ENCODE peak calls at places on chromosome 16, in eight cellular contexts. One of them, this sample, is unnamed.

GRCh38 chr16:4373909-4374742 is 2.5 kb downstream of the VASN start:
- DNase-seq in HCT116: no peak
- DNase-seq in Calu3: peak
- DNase-seq in astrocyte of the cerebellum: peak
- DNase-seq in omental fat pad: peak
- DNase-seq in neural progenitor cell: peak
- DNase-seq in fibroblast of mammary gland: peak
- DNase-seq in nephron progenitor cell: peak
- DNase-seq in this sample: no peak

GRCh38 chr16:23967775-23968571 is 132.2 kb downstream of the PRKCB start:
- DNase-seq in nephron progenitor cell: no peak
- DNase-seq in HCT116: no peak
- DNase-seq in omental fat pad: no peak
- DNase-seq in astrocyte of the cerebellum: no peak
- DNase-seq in fibroblast of mammary gland: no peak
- DNase-seq in neural progenitor cell: no peak
- DNase-seq in Calu3: no peak
- DNase-seq in this sample: no peak

GRCh38 chr16:69927056-69927757 is 23.9 kb upstream of the CLEC18A start:
- DNase-seq in omental fat pad: no peak
- DNase-seq in HCT116: no peak
- DNase-seq in Calu3: no peak
- DNase-seq in nephron progenitor cell: peak
- DNase-seq in neural progenitor cell: no peak
- DNase-seq in fibroblast of mammary gland: peak
- DNase-seq in astrocyte of the cerebellum: peak
- DNase-seq in this sample: no peak

GRCh38 chr16:30421010-30421409 is 8.8 kb downstream of the DCTPP1 start:
- DNase-seq in astrocyte of the cerebellum: no peak
- DNase-seq in nephron progenitor cell: no peak
- DNase-seq in HCT116: no peak
- DNase-seq in fibroblast of mammary gland: no peak
- DNase-seq in Calu3: no peak
- DNase-seq in omental fat pad: no peak
- DNase-seq in neural progenitor cell: no peak
- DNase-seq in this sample: no peak

GRCh38 chr16:57757883-57758282 is 22.3 kb downstream of the KATNB1 start:
- DNase-seq in Calu3: no peak
- DNase-seq in fibroblast of mammary gland: no peak
- DNase-seq in nephron progenitor cell: no peak
- DNase-seq in omental fat pad: no peak
- DNase-seq in neural progenitor cell: no peak
- DNase-seq in HCT116: no peak
- DNase-seq in astrocyte of the cerebellum: no peak
- DNase-seq in this sample: no peak

GRCh38 chr16:77043076-77043475 is 147.9 kb upstream of the MON1B start:
- DNase-seq in neural progenitor cell: peak
- DNase-seq in HCT116: peak
- DNase-seq in Calu3: peak
- DNase-seq in fibroblast of mammary gland: peak
- DNase-seq in astrocyte of the cerebellum: no peak
- DNase-seq in nephron progenitor cell: no peak
- DNase-seq in omental fat pad: no peak
- DNase-seq in this sample: no peak

GRCh38 chr16:57634171-57634570 is 5.7 kb downstream of the ADGRG1 start:
- DNase-seq in astrocyte of the cerebellum: no peak
- DNase-seq in nephron progenitor cell: no peak
- DNase-seq in omental fat pad: no peak
- DNase-seq in neural progenitor cell: no peak
- DNase-seq in HCT116: no peak
- DNase-seq in fibroblast of mammary gland: peak
- DNase-seq in Calu3: peak
- DNase-seq in this sample: no peak

GRCh38 chr16:19130852-19131808 is 17.4 kb downstream of the ITPRIPL2 start:
- DNase-seq in astrocyte of the cerebellum: peak
- DNase-seq in neural progenitor cell: no peak
- DNase-seq in Calu3: no peak
- DNase-seq in omental fat pad: no peak
- DNase-seq in fibroblast of mammary gland: peak
- DNase-seq in nephron progenitor cell: no peak
- DNase-seq in HCT116: no peak
- DNase-seq in this sample: no peak

GRCh38 chr16:85574672-85575475 is 38.2 kb upstream of the GSE1 start:
- DNase-seq in nephron progenitor cell: peak
- DNase-seq in omental fat pad: no peak
- DNase-seq in astrocyte of the cerebellum: no peak
- DNase-seq in fibroblast of mammary gland: no peak
- DNase-seq in HCT116: no peak
- DNase-seq in Calu3: no peak
- DNase-seq in neural progenitor cell: peak
- DNase-seq in this sample: no peak

GRCh38 chr16:89557936-89558490 is 2.5 kb upstream of the RPL13 start:
- DNase-seq in fibroblast of mammary gland: no peak
- DNase-seq in omental fat pad: no peak
- DNase-seq in HCT116: no peak
- DNase-seq in astrocyte of the cerebellum: no peak
- DNase-seq in neural progenitor cell: no peak
- DNase-seq in nephron progenitor cell: no peak
- DNase-seq in Calu3: no peak
- DNase-seq in this sample: no peak
- TF ChIP-seq CTCF in fibroblast of mammary gland: no peak
- TF ChIP-seq CTCF in omental fat pad: no peak
- TF ChIP-seq CTCF in HCT116: no peak
- TF ChIP-seq CTCF in astrocyte of the cerebellum: no peak
- TF ChIP-seq CTCF in neural progenitor cell: no peak
- TF ChIP-seq CTCF in nephron progenitor cell: no peak
- TF ChIP-seq CTCF in Calu3: no peak
- TF ChIP-seq CTCF in this sample: no peak

GRCh38 chr16:55513616-55514015 is 4.7 kb downstream of the LPCAT2 start:
- DNase-seq in nephron progenitor cell: no peak
- DNase-seq in astrocyte of the cerebellum: no peak
- DNase-seq in HCT116: no peak
- DNase-seq in neural progenitor cell: no peak
- DNase-seq in fibroblast of mammary gland: no peak
- DNase-seq in omental fat pad: no peak
- DNase-seq in Calu3: no peak
- DNase-seq in this sample: no peak
- TF ChIP-seq CTCF in nephron progenitor cell: no peak
- TF ChIP-seq CTCF in astrocyte of the cerebellum: peak
- TF ChIP-seq CTCF in HCT116: no peak
- TF ChIP-seq CTCF in neural progenitor cell: no peak
- TF ChIP-seq CTCF in fibroblast of mammary gland: peak
- TF ChIP-seq CTCF in omental fat pad: no peak
- TF ChIP-seq CTCF in Calu3: no peak
- TF ChIP-seq CTCF in this sample: no peak

GRCh38 chr16:2088192-2088631 is 40.4 kb downstream of the TSC2 start:
- DNase-seq in Calu3: no peak
- DNase-seq in astrocyte of the cerebellum: no peak
- DNase-seq in fibroblast of mammary gland: no peak
- DNase-seq in nephron progenitor cell: no peak
- DNase-seq in neural progenitor cell: no peak
- DNase-seq in omental fat pad: no peak
- DNase-seq in HCT116: no peak
- DNase-seq in this sample: no peak
- TF ChIP-seq CTCF in Calu3: no peak
- TF ChIP-seq CTCF in astrocyte of the cerebellum: no peak
- TF ChIP-seq CTCF in fibroblast of mammary gland: no peak
- TF ChIP-seq CTCF in nephron progenitor cell: no peak
- TF ChIP-seq CTCF in neural progenitor cell: no peak
- TF ChIP-seq CTCF in omental fat pad: no peak
- TF ChIP-seq CTCF in HCT116: no peak
- TF ChIP-seq CTCF in this sample: no peak

GRCh38 chr16:82440336-82440735 is 186.4 kb upstream of the CDH13 start:
- DNase-seq in Calu3: no peak
- DNase-seq in neural progenitor cell: peak
- DNase-seq in HCT116: no peak
- DNase-seq in omental fat pad: no peak
- DNase-seq in astrocyte of the cerebellum: no peak
- DNase-seq in nephron progenitor cell: no peak
- DNase-seq in fibroblast of mammary gland: no peak
- DNase-seq in this sample: no peak

GRCh38 chr16:82439678-82440293 is 187.0 kb upstream of the CDH13 start:
- DNase-seq in Calu3: peak
- DNase-seq in fibroblast of mammary gland: no peak
- DNase-seq in neural progenitor cell: peak
- DNase-seq in omental fat pad: no peak
- DNase-seq in astrocyte of the cerebellum: no peak
- DNase-seq in HCT116: peak
- DNase-seq in nephron progenitor cell: peak
- DNase-seq in this sample: no peak
- TF ChIP-seq CTCF in Calu3: peak
- TF ChIP-seq CTCF in fibroblast of mammary gland: peak
- TF ChIP-seq CTCF in neural progenitor cell: peak
- TF ChIP-seq CTCF in omental fat pad: no peak
- TF ChIP-seq CTCF in astrocyte of the cerebellum: peak
- TF ChIP-seq CTCF in HCT116: no peak
- TF ChIP-seq CTCF in nephron progenitor cell: peak
- TF ChIP-seq CTCF in this sample: peak